ENCODE peak calls at places on chromosome 13, in eight cellular contexts. M is GM10248; G is activated naive CD4-positive, alpha-beta T cell treated with anti-CD3 and anti-CD28 coated beads, Interleukin-2, amount 50 U/mL, for 72 hours; E is left ventricle myocardium superior; F is uterus; H is LHCN-M2; P is activated CD8-positive, alpha-beta T cell treated with anti-CD3 and anti-CD28 coated beads for 36 hours; K is mammary epithelial cell. Y is an unnamed sample.

GRCh38 chr13:96533408-96533807 is 443.5 kb downstream of the HS6ST3 start:
- DNase-seq in M (no peak), G (no peak), E (no peak), F (no peak), H (no peak), P (no peak), K (no peak), Y (no peak)

GRCh38 chr13:113775451-113776145 is 16.6 kb downstream of the TMEM255B start:
- DNase-seq in M (no peak), G (peak), E (no peak), F (no peak), H (no peak), P (no peak), K (no peak), Y (no peak)

GRCh38 chr13:66405908-66406802 is 824.0 kb downstream of the PCDH9 start:
- DNase-seq in M (no peak), G (no peak), E (no peak), F (no peak), H (peak), P (no peak), K (peak), Y (peak)

GRCh38 chr13:28531195-28531955 is 36.4 kb upstream of the FLT1 start:
- DNase-seq in M (no peak), G (no peak), E (peak), F (no peak), H (peak), P (no peak), K (no peak), Y (peak)

GRCh38 chr13:106182404-106182803 is 353.1 kb downstream of the EFNB2 start:
- DNase-seq in M (no peak), G (no peak), E (no peak), F (no peak), H (peak), P (no peak), K (peak), Y (peak)

GRCh38 chr13:111152836-111153235 is 37.7 kb downstream of the ARHGEF7 start:
- DNase-seq in M (no peak), G (no peak), E (no peak), F (no peak), H (no peak), P (no peak), K (no peak), Y (no peak)

GRCh38 chr13:69912576-69913074 is 195.0 kb upstream of the ATXN8OS start:
- DNase-seq in M (no peak), G (no peak), E (no peak), F (no peak), H (no peak), P (no peak), K (no peak), Y (no peak)

GRCh38 chr13:59398127-59398526 is 765.6 kb downstream of the DIAPH3 start:
- DNase-seq in M (no peak), G (no peak), E (peak), F (no peak), H (no peak), P (no peak), K (no peak), Y (no peak)

GRCh38 chr13:48410199-48410598 is 2.7 kb downstream of the LPAR6 start:
- DNase-seq in M (no peak), G (no peak), E (no peak), F (no peak), H (no peak), P (no peak), K (peak), Y (no peak)

GRCh38 chr13:72820156-72820897 is 38.4 kb downstream of the PIBF1 start:
- DNase-seq in M (no peak), G (no peak), E (no peak), F (no peak), H (peak), P (no peak), K (peak), Y (no peak)

GRCh38 chr13:104106705-104107393 is 1040.6 kb upstream of the SLC10A2 start:
- DNase-seq in M (no peak), G (no peak), E (no peak), F (no peak), H (no peak), P (no peak), K (peak), Y (no peak)

GRCh38 chr13:73767747-73768315 is 366.4 kb downstream of the KLF12 start:
- DNase-seq in M (no peak), G (no peak), E (no peak), F (no peak), H (no peak), P (peak), K (no peak), Y (peak)

GRCh38 chr13:48043789-48044503 is 6.4 kb downstream of the NUDT15 start:
- DNase-seq in M (no peak), G (no peak), E (no peak), F (no peak), H (peak), P (no peak), K (peak), Y (no peak)

GRCh38 chr13:42875448-42876269 is 94.3 kb downstream of the FAM216B start:
- DNase-seq in M (no peak), G (no peak), E (no peak), F (no peak), H (no peak), P (no peak), K (no peak), Y (peak)

Y was measured in SJCRH30.